ENCODE peak calls at places on chromosomes 5 and 9, in four cellular contexts. B, R, D and M are unnamed samples. For H3K4me1, the result is how much of the 10 kb centered on the place peaks cover.

GRCh38 chr9:113675475-113675941 is 200.6 kb upstream of the ZNF618 start:
- DNase-seq in R (peak), D (peak), B (peak), M (peak)

GRCh38 chr5:35161637-35162248 is 68.5 kb downstream of the PRLR start:
- DNase-seq in R (no peak), D (no peak), B (no peak), M (no peak)

GRCh38 chr5:40781843-40782409 is 16.2 kb downstream of the PRKAA1 start:
- DNase-seq in B (peak), D (no peak), R (peak), M (peak)

GRCh38 chr5:173855162-173855994 is 32.8 kb upstream of the CPEB4 start:
- DNase-seq in B (peak), D (peak), R (no peak), M (no peak)

GRCh38 chr9:1151691-1152090 is 101.5 kb downstream of the DMRT2 start:
- DNase-seq in R (no peak), D (no peak), B (no peak), M (no peak)

GRCh38 chr9:127835930-127836586 is 18.4 kb downstream of the ENG start:
- DNase-seq in B (peak), D (no peak), R (peak), M (peak)

GRCh38 chr5:157217289-157218024 is 36.8 kb downstream of the ITK start:
- DNase-seq in B (no peak), R (no peak), D (no peak), M (no peak)

GRCh38 chr5:38466444-38467189 is 89.8 kb downstream of the LIFR start:
- DNase-seq in B (no peak), R (peak), D (no peak), M (peak)

GRCh38 chr9:12784461-12785250 is 9.8 kb downstream of the LURAP1L start:
- DNase-seq in B (peak), D (peak), R (no peak), M (peak)

GRCh38 chr9:132027752-132028666 is 51.7 kb downstream of the MED27 start:
- DNase-seq in D (peak), R (no peak), B (no peak), M (no peak)

GRCh38 chr9:79387091-79387490 is 184.7 kb upstream of the TLE4 start:
- DNase-seq in B (peak), R (no peak), D (no peak), M (no peak)

GRCh38 chr9:76646249-76646648 is 118.0 kb upstream of the PCA3 start:
- DNase-seq in D (no peak), B (peak), R (no peak), M (no peak)

GRCh38 chr5:168489059-168489458 is 2.8 kb downstream of the RARS1 start:
- DNase-seq in D (no peak), R (no peak), B (no peak), M (no peak)

GRCh38 chr5:107381189-107381856 is 289.4 kb downstream of the EFNA5 start:
- DNase-seq in B (peak), D (peak), R (no peak), M (no peak)

GRCh38 chr5:16673241-16673998 is 56.6 kb upstream of the RETREG1 start:
- DNase-seq in R (no peak), B (no peak), D (no peak), M (no peak)

GRCh38 chr9:94772128-94772527 is 45.6 kb downstream of the AOPEP start:
- DNase-seq in B (no peak), D (no peak), R (no peak), M (no peak)

GRCh38 chr5:19733612-19734495 is 254.1 kb downstream of the CDH18 start:
- DNase-seq in R (no peak), B (peak), D (peak), M (no peak)

GRCh38 chr9:136644593-136645342 is 17.9 kb upstream of the EGFL7 start:
- DNase-seq in R (peak), B (no peak), D (no peak), M (peak)

GRCh38 chr9:20722221-20722620 is 38.2 kb downstream of the FOCAD start:
- DNase-seq in D (peak), R (peak), B (no peak), M (no peak)

GRCh38 chr9:3224931-3225330 is 300.9 kb downstream of the RFX3 start:
- DNase-seq in B (no peak), R (peak), D (no peak), M (no peak)

GRCh38 chr5:149500922-149501582 is 50.2 kb downstream of the CSNK1A1 start:
- DNase-seq in B (peak), R (no peak), D (no peak), M (no peak)

GRCh38 chr5:163089233-163089632 is 348.2 kb upstream of the CCNG1 start:
- DNase-seq in D (no peak), B (no peak), R (no peak), M (no peak)

GRCh38 chr5:95285406-95285761 is 490 bp upstream of the MCTP1 start:
- DNase-seq in R (no peak), B (peak), D (peak), M (no peak)

GRCh38 chr9:70574222-70574837 is 159.9 kb upstream of the KLF9 start:
- DNase-seq in D (no peak), R (no peak), B (peak), M (peak)

GRCh38 chr5:98938459-98938858 is 9.7 kb upstream of the CHD1 start:
- DNase-seq in D (peak), R (peak), B (peak), M (no peak)

GRCh38 chr9:133417541-133418461 is at the start of gene REXO4:
- DNase-seq in R (peak), D (peak), B (peak), M (peak)
- TF ChIP-seq CTCF in R (no peak), D (no peak), B (no peak), M (no peak)

GRCh38 chr5:10592598-10592997 is 28.7 kb downstream of the ANKRD33B start:
- DNase-seq in B (no peak), R (no peak), D (no peak), M (no peak)
- H3K4me1 ChIP-seq in B (under half), R (under half), D (under half), M (under half)

DNA sequence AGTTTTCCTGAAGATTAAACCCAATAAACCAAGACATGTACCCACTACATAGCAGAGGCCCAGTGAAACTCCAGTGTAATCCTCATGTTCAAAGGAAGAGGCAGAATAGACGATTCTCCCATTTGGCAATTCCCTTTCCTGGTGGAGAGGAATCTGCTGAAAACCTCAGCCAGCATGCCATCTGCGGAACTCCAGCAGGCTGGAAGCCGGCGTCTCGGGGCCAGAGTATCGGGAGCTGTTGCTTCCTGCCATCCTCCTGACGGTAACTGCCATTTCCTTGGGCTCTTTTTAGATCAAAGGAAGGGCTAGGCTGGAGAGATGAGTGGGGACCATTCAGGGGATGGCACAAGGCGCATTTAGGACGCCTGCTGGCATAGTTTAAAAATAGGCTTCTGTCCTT is 20.5 kb downstream of the NEURL1B start:
- DNase-seq in D (no peak), B (no peak), R (no peak), M (no peak)
- H3K27ac ChIP-seq in D (no peak), B (peak), R (peak), M (peak)

GRCh38 chr5:113047234-113047633 is 70.6 kb downstream of the DCP2 start:
- DNase-seq in R (no peak), D (peak), B (peak), M (no peak)

GRCh38 chr5:113042491-113043243 is 66.1 kb downstream of the DCP2 start:
- DNase-seq in B (peak), R (no peak), D (no peak), M (no peak)

GRCh38 chr5:113043491-113043931 is 66.9 kb downstream of the DCP2 start:
- DNase-seq in R (peak), B (peak), D (no peak), M (no peak)

GRCh38 chr5:113047733-113048652 is 71.4 kb downstream of the DCP2 start:
- DNase-seq in D (no peak), B (no peak), R (no peak), M (no peak)

DNA sequence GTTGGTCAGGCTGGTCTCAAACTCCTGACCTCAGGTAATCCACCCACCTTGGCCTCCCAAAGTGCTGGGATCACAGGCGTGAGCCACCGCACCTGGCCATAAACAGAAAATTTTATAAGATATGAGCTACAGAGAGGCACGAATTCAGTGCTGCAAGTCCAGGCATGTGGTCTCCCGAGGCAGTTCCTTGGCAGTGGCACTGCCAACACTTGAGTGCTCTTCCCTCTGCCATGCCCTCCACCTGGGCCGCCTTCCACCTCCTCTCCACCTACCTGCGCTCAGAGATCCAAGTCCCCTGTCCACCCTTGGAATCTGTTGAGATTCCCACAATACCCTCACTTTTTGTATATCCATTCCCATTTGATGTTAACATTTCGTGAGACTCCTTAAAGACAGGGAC is 68.2 kb downstream of the DCP2 start:
- DNase-seq in R (no peak), B (no peak), D (no peak), M (no peak)
- TF ChIP-seq CTCF in R (no peak), B (no peak), D (no peak), M (no peak)

GRCh38 chr9:16885896-16886295 is 15.4 kb upstream of the BNC2 start:
- DNase-seq in B (no peak), D (no peak), R (no peak), M (no peak)

GRCh38 chr9:16879416-16879815 is 8.9 kb upstream of the BNC2 start:
- DNase-seq in D (no peak), B (peak), R (no peak), M (no peak)

GRCh38 chr9:16884373-16884772 is 13.9 kb upstream of the BNC2 start:
- DNase-seq in D (no peak), R (no peak), B (no peak), M (no peak)

GRCh38 chr9:16884952-16885513 is 14.6 kb upstream of the BNC2 start:
- DNase-seq in B (peak), D (no peak), R (peak), M (peak)

DNA sequence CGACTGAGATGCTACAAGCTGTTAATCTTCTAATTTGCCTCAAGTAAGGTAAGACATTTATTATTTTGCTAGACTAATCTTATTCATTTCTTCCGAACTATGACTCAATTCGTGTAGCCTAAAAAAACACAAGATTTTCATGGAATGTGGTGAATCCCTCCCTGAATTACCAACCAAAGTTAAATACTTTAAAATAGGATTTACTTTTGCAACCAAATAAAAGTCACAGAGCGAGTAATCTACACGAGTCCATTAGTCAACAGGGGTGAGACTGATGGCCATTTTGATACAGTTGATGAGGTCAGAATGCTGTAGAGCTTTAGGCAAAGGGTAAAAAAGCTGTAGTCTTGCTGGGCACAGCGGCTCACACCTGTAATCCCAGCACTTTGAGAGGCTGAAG is 13.1 kb upstream of the BNC2 start:
- DNase-seq in R (no peak), B (peak), D (no peak), M (no peak)
- H3K4me1 ChIP-seq in R (under half), B (under half), D (under half), M (under half)